ENCODE peak calls at places on chromosome 3, in nine cellular contexts. Y, T, L, V, P, B, I, F and N are unnamed samples.

GRCh38 chr3:37963635-37964034 is 27.0 kb upstream of the VILL start:
- DNase-seq in Y (no peak), T (no peak), L (no peak), V (no peak), P (no peak), B (no peak), I (no peak), F (no peak), N (no peak)

GRCh38 chr3:49416867-49417266 is 4.6 kb downstream of the TCTA start:
- DNase-seq in Y (no peak), T (no peak), L (no peak), V (no peak), P (no peak), B (no peak), I (no peak), F (no peak), N (no peak)

GRCh38 chr3:134545818-134546217 is 60.0 kb downstream of the CEP63 start:
- DNase-seq in Y (no peak), T (no peak), L (no peak), V (no peak), P (no peak), B (no peak), I (no peak), F (no peak), N (no peak)

GRCh38 chr3:126951561-126951960 is 31.4 kb upstream of the PLXNA1 start:
- DNase-seq in Y (peak; percentile 43), T (no peak), L (no peak), V (no peak), P (no peak), B (no peak), I (no peak), F (no peak), N (no peak)

GRCh38 chr3:190017575-190018288 is 103.0 kb downstream of the P3H2 start:
- DNase-seq in Y (no peak), T (peak; percentile 57), L (no peak), V (peak; percentile 84), P (no peak), B (no peak), I (no peak), F (no peak), N (no peak)

GRCh38 chr3:149596136-149596770 is 61.6 kb downstream of the WWTR1 start:
- DNase-seq in Y (no peak), T (no peak), L (no peak), V (peak; percentile 82), P (no peak), B (no peak), I (no peak), F (no peak), N (no peak)

GRCh38 chr3:57822686-57823085 is 66.6 kb downstream of the SLMAP start:
- DNase-seq in Y (no peak), T (no peak), L (no peak), V (no peak), P (no peak), B (no peak), I (no peak), F (no peak), N (no peak)

GRCh38 chr3:16467368-16467767 is 46.1 kb downstream of the RFTN1 start:
- DNase-seq in Y (no peak), T (no peak), L (no peak), V (no peak), P (no peak), B (no peak), I (no peak), F (no peak), N (no peak)

GRCh38 chr3:176075046-176075445 is 1122.2 kb downstream of the TBL1XR1 start:
- DNase-seq in Y (no peak), T (no peak), L (no peak), V (no peak), P (no peak), B (no peak), I (no peak), F (no peak), N (no peak)

GRCh38 chr3:10289785-10290355 is 2.9 kb downstream of the GHRL start:
- DNase-seq in Y (no peak), T (no peak), L (no peak), V (no peak), P (no peak), B (no peak), I (no peak), F (no peak), N (no peak)

GRCh38 chr3:94184781-94185180 is 121.9 kb downstream of the NSUN3 start:
- DNase-seq in Y (no peak), T (no peak), L (no peak), V (peak; percentile 4), P (no peak), B (no peak), I (no peak), F (no peak), N (no peak)

GRCh38 chr3:169633789-169634188 is 29.7 kb downstream of the MECOM start:
- DNase-seq in Y (no peak), T (no peak), L (no peak), V (no peak), P (peak; percentile 8), B (no peak), I (no peak), F (no peak), N (no peak)

GRCh38 chr3:35383216-35383615 is 256.1 kb upstream of the ARPP21 start:
- DNase-seq in Y (no peak), T (no peak), L (no peak), V (no peak), P (no peak), B (no peak), I (no peak), F (no peak), N (no peak)

GRCh38 chr3:31343075-31343474 is 189.7 kb upstream of the STT3B start:
- DNase-seq in Y (no peak), T (no peak), L (no peak), V (no peak), P (no peak), B (no peak), I (no peak), F (no peak), N (no peak)

GRCh38 chr3:129304553-129305222 is 26.0 kb downstream of the HMCES start:
- DNase-seq in Y (no peak), T (no peak), L (no peak), V (no peak), P (no peak), B (no peak), I (no peak), F (no peak), N (no peak)
- TF ChIP-seq POLR2A in Y (no peak), T (no peak), L (no peak), V (no peak), P (no peak), B (no peak), I (no peak), F (no peak), N (no peak)

GRCh38 chr3:25604107-25604805 is 60.5 kb downstream of the TOP2B start:
- DNase-seq in Y (no peak), T (no peak), L (no peak), V (peak; percentile 32), P (no peak), B (no peak), I (peak; percentile 57), F (no peak), N (no peak)

DNA sequence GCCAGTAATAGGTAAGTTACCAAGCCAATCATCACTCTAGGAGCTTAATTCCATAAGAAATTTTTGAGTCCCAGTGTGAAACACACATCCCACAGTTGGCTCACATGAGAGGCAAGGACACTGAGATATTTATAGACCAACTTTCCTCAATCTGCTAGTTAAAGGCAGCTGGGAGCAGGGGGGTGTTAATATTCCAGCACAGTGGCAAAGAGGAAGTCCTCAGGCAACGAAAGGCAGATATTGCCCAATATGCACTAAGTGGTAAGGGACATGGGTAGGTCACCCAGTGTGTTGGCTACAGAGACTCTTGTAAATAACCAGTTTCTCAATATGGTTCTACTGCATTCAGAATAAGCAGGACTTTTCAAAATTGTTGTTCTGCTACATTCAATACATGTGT is 61.0 kb downstream of the TOP2B start:
- DNase-seq in Y (no peak), T (no peak), L (no peak), V (no peak), P (no peak), B (no peak), I (no peak), F (peak; percentile 85), N (no peak)
- TF ChIP-seq POLR2AphosphoS5 in Y (no peak), T (no peak), L (no peak), V (no peak), P (no peak), B (no peak), I (no peak), F (peak; percentile 41), N (no peak)

DNA sequence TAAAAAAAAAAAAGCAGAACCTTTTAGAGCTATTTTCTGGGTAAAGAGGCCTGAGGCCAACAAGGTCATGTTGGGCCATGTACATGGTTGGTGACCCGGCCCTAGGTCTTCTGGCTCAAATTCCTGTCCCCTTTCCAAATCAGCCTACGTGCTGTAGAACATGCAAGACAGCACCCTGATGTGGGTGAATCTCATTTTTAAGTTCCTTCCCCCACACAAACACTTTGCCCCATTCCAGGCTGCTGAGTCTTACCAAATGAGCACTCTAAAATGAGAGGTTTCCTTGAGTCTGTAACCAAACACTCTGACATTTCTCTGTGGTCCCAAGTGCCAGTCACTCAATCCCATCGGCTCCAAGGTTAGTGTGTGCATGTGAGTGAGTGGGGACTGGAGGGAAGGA is 9.4 kb downstream of the BCL6 start:
- DNase-seq in Y (no peak), T (no peak), L (peak; percentile 29), V (no peak), P (no peak), B (no peak), I (no peak), F (no peak), N (peak; percentile 85)
- H3K4me1 ChIP-seq in Y (peaks cover 38% of the 10 kb centered on the region), T (peaks cover 28% of the 10 kb centered on the region), L (peaks cover 5% of the 10 kb centered on the region), V (peaks cover 33% of the 10 kb centered on the region), P (peaks cover 57% of the 10 kb centered on the region), B (peaks cover 35% of the 10 kb centered on the region), I (peaks cover 33% of the 10 kb centered on the region), F (peaks cover 35% of the 10 kb centered on the region), N (peaks cover 39% of the 10 kb centered on the region)

GRCh38 chr3:138263104-138263503 is 66.5 kb downstream of the NME9 start:
- DNase-seq in Y (no peak), T (no peak), L (no peak), V (no peak), P (no peak), B (no peak), I (no peak), F (no peak), N (no peak)

GRCh38 chr3:138259126-138259525 is 70.5 kb downstream of the NME9 start:
- DNase-seq in Y (no peak), T (no peak), L (no peak), V (no peak), P (no peak), B (no peak), I (no peak), F (no peak), N (no peak)

GRCh38 chr3:138257986-138258385 is 70.9 kb downstream of the ARMC8 start:
- DNase-seq in Y (no peak), T (no peak), L (no peak), V (no peak), P (no peak), B (no peak), I (no peak), F (no peak), N (no peak)

GRCh38 chr3:138256022-138256421 is 68.9 kb downstream of the ARMC8 start:
- DNase-seq in Y (no peak), T (no peak), L (no peak), V (no peak), P (no peak), B (no peak), I (no peak), F (no peak), N (no peak)

DNA sequence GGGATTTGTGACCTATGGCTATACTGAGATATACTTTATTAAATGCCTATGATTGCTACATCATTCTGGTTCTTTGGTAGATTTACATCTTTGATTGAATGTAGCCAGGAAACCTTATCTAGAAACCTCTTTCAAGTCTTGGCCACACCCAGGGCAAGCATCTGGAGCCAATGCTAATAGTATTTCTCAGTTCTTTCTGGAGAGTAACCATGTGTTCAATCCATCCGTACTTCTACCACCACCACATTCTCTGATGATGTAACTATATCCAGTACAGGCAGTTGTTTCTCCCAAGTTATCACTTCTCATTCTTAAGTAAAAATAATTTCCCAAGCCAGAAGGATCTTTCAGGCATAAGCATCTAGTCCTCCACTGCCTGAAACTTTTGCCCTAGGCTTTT is 69.0 kb downstream of the NME9 start:
- DNase-seq in Y (no peak), T (no peak), L (no peak), V (no peak), P (no peak), B (no peak), I (no peak), F (no peak), N (no peak)
- TF ChIP-seq POLR2A in Y (no peak), T (no peak), L (no peak), V (no peak), P (no peak), B (no peak), I (no peak), F (no peak), N (no peak)